ENCODE peak calls at places on chromosomes 7 and 10, in five cellular contexts. N, V, Y, O and X are unnamed samples.
A peak's percentile ranks its signal among the peaks of the same experiment; 100 is the strongest.

GRCh38 chr10:106467506-106467905 is 697.0 kb downstream of the SORCS1 start:
- DNase-seq in N (no peak), V (no peak), Y (no peak), O (no peak), X (no peak)

GRCh38 chr7:20508109-20508508 is 107.4 kb upstream of the ABCB5 start:
- DNase-seq in N (no peak), V (no peak), Y (no peak), O (no peak), X (no peak)

GRCh38 chr10:97999909-98000248 is 30.5 kb downstream of the CRTAC1 start:
- DNase-seq in N (no peak), V (no peak), Y (no peak), O (no peak), X (no peak)

GRCh38 chr10:63437334-63437949 is 28.3 kb downstream of the JMJD1C start:
- DNase-seq in N (no peak), V (no peak), Y (no peak), O (no peak), X (no peak)

GRCh38 chr10:95289003-95289920 is 1.5 kb downstream of the PDLIM1 start:
- DNase-seq in N (no peak), V (no peak), Y (no peak), O (peak; percentile 57), X (no peak)

GRCh38 chr7:79298145-79298760 is 155.2 kb downstream of the MAGI2 start:
- DNase-seq in N (no peak), V (peak; percentile 4), Y (no peak), O (no peak), X (no peak)

GRCh38 chr7:87600130-87601124 is at the start of gene ABCB1:
- DNase-seq in N (peak; percentile 35), V (no peak), Y (no peak), O (peak; percentile 69), X (peak; percentile 59)

GRCh38 chr7:65946895-65947294 is 35.1 kb downstream of the GUSB start:
- DNase-seq in N (no peak), V (no peak), Y (no peak), O (no peak), X (no peak)

GRCh38 chr7:29987083-29987482 is 2.5 kb downstream of the SCRN1 start:
- DNase-seq in N (no peak), V (no peak), Y (no peak), O (no peak), X (no peak)

GRCh38 chr10:133394801-133395221 is 854 bp downstream of the MTG1 start:
- DNase-seq in N (no peak), V (no peak), Y (no peak), O (no peak), X (no peak)

GRCh38 chr10:16891375-16892313 is 74.4 kb upstream of the RSU1 start:
- DNase-seq in N (peak; percentile 69), V (no peak), Y (no peak), O (peak; percentile 82), X (peak; percentile 72)

GRCh38 chr7:31921047-31921446 is 149.2 kb downstream of the PDE1C start:
- DNase-seq in N (no peak), V (no peak), Y (no peak), O (no peak), X (no peak)